ENCODE peak calls at places on chromosomes 7 and 10, in four cellular contexts. N is HepG2, W is K562, I is H1. F is an unnamed sample.

GRCh38 chr10:99224766-99225165 is 10.9 kb downstream of the HPSE2 start:
- DNase-seq in N (no peak), W (no peak), I (no peak), F (no peak)

GRCh38 chr7:19508124-19508523 is 200.7 kb downstream of the POLR1F start:
- DNase-seq in N (no peak), I (no peak), W (no peak), F (no peak)

GRCh38 chr7:142813262-142813661 is 41.6 kb upstream of the EPHB6 start:
- DNase-seq in I (no peak), W (no peak), N (peak; percentile 44), F (no peak)

GRCh38 chr10:4213441-4213840 is 428.4 kb upstream of the KLF6 start:
- DNase-seq in N (no peak), W (no peak), I (no peak), F (no peak)

GRCh38 chr7:1466524-1467271 is 7.4 kb upstream of the MICALL2 start:
- DNase-seq in W (peak; percentile 62), I (peak; percentile 81), N (peak; percentile 93), F (no peak)

GRCh38 chr10:16916496-16916895 is 99.3 kb upstream of the RSU1 start:
- DNase-seq in W (no peak), N (no peak), I (no peak), F (no peak)

GRCh38 chr7:66687186-66687585 is 53.3 kb upstream of the RABGEF1 start:
- DNase-seq in N (no peak), W (peak; percentile 49), I (no peak), F (no peak)

GRCh38 chr7:44157116-44158059 is 16.3 kb upstream of the MYL7 start:
- DNase-seq in W (peak; percentile 61), N (no peak), I (no peak), F (no peak)

GRCh38 chr10:102796407-102797176 is 40.6 kb downstream of the CYP17A1 start:
- DNase-seq in I (no peak), N (no peak), W (no peak), F (peak; percentile 49)

GRCh38 chr10:680745-681144 is 8.7 kb downstream of the DIP2C start:
- DNase-seq in N (no peak), W (no peak), I (no peak), F (no peak)

GRCh38 chr10:83212632-83213349 is 926.5 kb upstream of the GHITM start:
- DNase-seq in I (no peak), W (no peak), N (no peak), F (no peak)

GRCh38 chr10:97356318-97356914 is 21.9 kb upstream of the FRAT2 start:
- DNase-seq in N (no peak), I (no peak), W (no peak), F (no peak)

GRCh38 chr7:18087031-18087686 is 59.5 kb upstream of the PRPS1L1 start:
- DNase-seq in N (no peak), I (peak; percentile 70), W (no peak), F (no peak)

GRCh38 chr10:114654829-114655575 is 3.1 kb downstream of the ABLIM1 start:
- DNase-seq in W (no peak), I (no peak), N (peak; percentile 34), F (no peak)

GRCh38 chr10:75402486-75403143 is 1.1 kb upstream of the ZNF503 start:
- DNase-seq in N (no peak), I (no peak), W (no peak), F (no peak)

GRCh38 chr10:112565434-112566053 is 118.5 kb downstream of the VTI1A start:
- DNase-seq in W (peak; percentile 22), N (peak; percentile 79), I (peak; percentile 62), F (no peak)

GRCh38 chr7:88401009-88401623 is 94.4 kb upstream of the STEAP4 start:
- DNase-seq in W (peak; percentile 13), N (peak; percentile 14), I (no peak), F (no peak)

GRCh38 chr10:69458426-69459100 is 7.3 kb downstream of the TSPAN15 start:
- DNase-seq in N (no peak), W (no peak), I (no peak), F (no peak)

GRCh38 chr7:13725591-13725990 is 263.9 kb downstream of the ETV1 start:
- DNase-seq in N (no peak), I (no peak), W (no peak), F (no peak)

GRCh38 chr7:134678115-134678514 is 31.5 kb downstream of the BPGM start:
- DNase-seq in I (no peak), W (no peak), N (no peak), F (no peak)

GRCh38 chr7:117186631-117187030 is 136.2 kb downstream of the WNT2 start:
- DNase-seq in W (no peak), N (no peak), I (no peak), F (no peak)

GRCh38 chr7:10973942-10974716 is 457 bp downstream of the PHF14 start:
- DNase-seq in N (peak; percentile 12), W (peak; percentile 44), I (no peak), F (no peak)

GRCh38 chr10:22473459-22473858 is 128.2 kb downstream of the SPAG6 start:
- DNase-seq in N (no peak), W (no peak), I (no peak), F (no peak)

GRCh38 chr7:128351296-128352123 is 7.8 kb upstream of the RBM28 start:
- DNase-seq in N (no peak), I (peak; percentile 74), W (no peak), F (no peak)

GRCh38 chr7:126803990-126804389 is 448.8 kb downstream of the GRM8 start:
- DNase-seq in I (no peak), W (no peak), N (no peak), F (no peak)

GRCh38 chr10:84291389-84291788 is 37.0 kb upstream of the CCSER2 start:
- DNase-seq in W (peak; percentile 37), I (no peak), N (peak; percentile 22), F (no peak)

GRCh38 chr10:112955736-112956421 is 5.8 kb downstream of the TCF7L2 start:
- DNase-seq in I (no peak), W (no peak), N (no peak), F (no peak)

GRCh38 chr10:14185501-14186045 is 145.2 kb downstream of the FRMD4A start:
- DNase-seq in I (peak; percentile 64), N (peak; percentile 84), W (peak; percentile 82), F (peak; percentile 86)

GRCh38 chr10:117721883-117722282 is 179.3 kb downstream of the EMX2 start:
- DNase-seq in N (no peak), W (no peak), I (no peak), F (no peak)

GRCh38 chr10:132282667-132283603 is 24.8 kb downstream of the STK32C start:
- DNase-seq in N (no peak), I (no peak), W (no peak), F (no peak)
- TF ChIP-seq HDAC6 in N (no peak), I (no peak), W (no peak), F (no peak)

GRCh38 chr7:69104023-69104422 is 494.3 kb upstream of the AUTS2 start:
- DNase-seq in I (no peak), W (no peak), N (no peak), F (no peak)

GRCh38 chr7:69105981-69106380 is 492.3 kb upstream of the AUTS2 start:
- DNase-seq in I (no peak), N (no peak), W (no peak), F (no peak)

GRCh38 chr7:69108041-69108440 is 490.2 kb upstream of the AUTS2 start:
- DNase-seq in W (no peak), N (no peak), I (no peak), F (no peak)

GRCh38 chr7:69109131-69109740 is 489.0 kb upstream of the AUTS2 start:
- DNase-seq in I (no peak), N (no peak), W (no peak), F (no peak)

GRCh38 chr7:69105092-69105491 is 493.2 kb upstream of the AUTS2 start:
- DNase-seq in W (no peak), N (no peak), I (no peak), F (no peak)
- TF ChIP-seq HDAC6 in W (no peak), N (no peak), I (no peak), F (no peak)

GRCh38 chr10:52279546-52279945 is 34.5 kb upstream of the DKK1 start:
- DNase-seq in N (no peak), I (no peak), W (no peak), F (no peak)

GRCh38 chr10:52287853-52288252 is 26.2 kb upstream of the DKK1 start:
- DNase-seq in W (no peak), N (no peak), I (no peak), F (no peak)

GRCh38 chr10:52280051-52280450 is 34.0 kb upstream of the DKK1 start:
- DNase-seq in N (no peak), W (no peak), I (no peak), F (no peak)

GRCh38 chr10:52284416-52285013 is 29.6 kb upstream of the DKK1 start:
- DNase-seq in W (no peak), N (no peak), I (no peak), F (peak; percentile 4)

DNA sequence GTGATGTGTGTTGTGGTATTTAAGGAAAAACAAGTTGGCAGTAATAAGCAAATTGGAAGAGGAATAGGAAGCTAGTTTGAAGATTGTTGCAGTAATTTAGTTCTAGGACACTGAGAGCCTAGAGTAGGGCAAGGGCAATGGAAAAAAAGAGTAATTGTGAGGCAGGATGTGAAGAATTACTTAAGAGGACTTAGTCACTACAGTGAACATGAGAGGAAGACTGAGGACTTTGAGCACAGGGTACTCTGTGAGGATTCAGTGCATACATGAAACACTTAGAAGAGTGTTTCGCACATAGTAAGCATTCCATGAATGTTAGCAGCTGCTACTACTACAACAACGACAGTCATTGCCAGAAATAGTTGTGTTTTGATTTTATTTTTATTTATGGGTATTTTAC is 30.9 kb upstream of the DKK1 start:
- DNase-seq in I (no peak), W (no peak), N (peak; percentile 6), F (no peak)
- TF ChIP-seq HDAC6 in I (no peak), W (no peak), N (no peak), F (no peak)

GRCh38 chr7:2518737-2519118 is 846 bp upstream of the LFNG start:
- DNase-seq in I (no peak), N (no peak), W (no peak), F (no peak)

GRCh38 chr7:2521341-2521745 is 1.8 kb downstream of the LFNG start:
- DNase-seq in N (no peak), I (no peak), W (no peak), F (no peak)

GRCh38 chr7:2520808-2521146 is 1.2 kb downstream of the LFNG start:
- DNase-seq in W (no peak), I (no peak), N (no peak), F (no peak)

GRCh38 chr7:2519119-2519930 is at the start of gene LFNG:
- DNase-seq in W (peak; percentile 98), N (peak; percentile 72), I (peak; percentile 84), F (peak; percentile 32)

DNA sequence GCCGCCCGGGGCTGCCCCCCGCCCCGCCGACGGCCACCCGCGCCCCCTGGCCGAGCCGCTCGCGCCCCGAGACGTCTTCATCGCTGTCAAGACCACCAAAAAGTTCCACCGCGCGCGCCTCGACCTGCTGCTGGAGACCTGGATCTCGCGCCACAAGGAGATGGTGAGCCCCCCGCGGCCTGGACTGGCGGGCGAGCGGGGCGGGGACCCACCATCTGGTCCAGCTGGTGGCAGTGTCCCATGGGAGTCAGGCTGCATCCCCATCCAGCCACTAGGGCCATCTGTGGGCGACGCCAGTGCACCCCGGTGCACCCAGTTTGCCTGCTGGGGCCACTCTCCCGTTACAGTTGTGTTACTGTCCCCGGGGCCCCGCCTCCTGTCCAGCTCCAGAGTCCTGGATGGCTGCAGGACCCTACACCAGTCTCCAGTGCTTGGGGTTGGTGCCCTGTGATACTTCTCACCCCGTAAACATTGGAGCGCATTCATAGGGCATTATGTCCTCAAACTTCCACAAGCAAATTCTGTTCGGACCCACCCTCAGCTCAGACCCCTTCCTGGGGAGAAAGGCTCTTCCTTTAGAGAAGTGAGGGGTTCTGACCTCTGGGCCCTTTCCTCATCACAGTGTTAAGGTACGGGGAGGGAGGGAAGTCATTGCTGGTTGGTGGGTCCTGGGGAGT is 695 bp downstream of the LFNG start:
- DNase-seq in N (no peak), W (peak; percentile 55), I (no peak), F (no peak)
- TF ChIP-seq HDAC6 in N (no peak), W (no peak), I (no peak), F (no peak)

F was measured in GM12878.